ENCODE peak calls at places on chromosomes 13 and 19, in eight cellular contexts. One of them, this sample, is unnamed.

GRCh38 chr13:111241006-111241755 is 79.3 kb upstream of the TEX29 start:
- DNase-seq in NCI-H146: no peak
- DNase-seq in neuronal stem cell: no peak
- DNase-seq in activated CD4-positive, alpha-beta T cell treated with anti-CD3 and anti-CD28 coated beads for 48 hours: no peak
- DNase-seq in midbrain: peak
- DNase-seq in Jurkat, Clone E6-1: no peak
- DNase-seq in activated naive CD8-positive, alpha-beta T cell treated with anti-CD3 and anti-CD28 coated beads for 36 hours: no peak
- DNase-seq in small intestine: no peak
- DNase-seq in this sample: no peak

GRCh38 chr19:51127755-51128154 is 3.0 kb downstream of the SIGLEC9 start:
- DNase-seq in NCI-H146: no peak
- DNase-seq in neuronal stem cell: no peak
- DNase-seq in activated CD4-positive, alpha-beta T cell treated with anti-CD3 and anti-CD28 coated beads for 48 hours: no peak
- DNase-seq in midbrain: peak
- DNase-seq in Jurkat, Clone E6-1: peak
- DNase-seq in activated naive CD8-positive, alpha-beta T cell treated with anti-CD3 and anti-CD28 coated beads for 36 hours: no peak
- DNase-seq in small intestine: no peak
- DNase-seq in this sample: peak

GRCh38 chr13:67048793-67049150 is 181.4 kb downstream of the PCDH9 start:
- DNase-seq in NCI-H146: no peak
- DNase-seq in neuronal stem cell: no peak
- DNase-seq in activated CD4-positive, alpha-beta T cell treated with anti-CD3 and anti-CD28 coated beads for 48 hours: no peak
- DNase-seq in midbrain: no peak
- DNase-seq in Jurkat, Clone E6-1: no peak
- DNase-seq in activated naive CD8-positive, alpha-beta T cell treated with anti-CD3 and anti-CD28 coated beads for 36 hours: no peak
- DNase-seq in small intestine: no peak
- DNase-seq in this sample: no peak

GRCh38 chr19:1953441-1954094 is 12.6 kb downstream of the CSNK1G2 start:
- DNase-seq in NCI-H146: no peak
- DNase-seq in neuronal stem cell: no peak
- DNase-seq in activated CD4-positive, alpha-beta T cell treated with anti-CD3 and anti-CD28 coated beads for 48 hours: no peak
- DNase-seq in midbrain: no peak
- DNase-seq in Jurkat, Clone E6-1: no peak
- DNase-seq in activated naive CD8-positive, alpha-beta T cell treated with anti-CD3 and anti-CD28 coated beads for 36 hours: no peak
- DNase-seq in small intestine: no peak
- DNase-seq in this sample: no peak

GRCh38 chr13:94431987-94432386 is 47.5 kb downstream of the DCT start:
- DNase-seq in NCI-H146: no peak
- DNase-seq in neuronal stem cell: no peak
- DNase-seq in activated CD4-positive, alpha-beta T cell treated with anti-CD3 and anti-CD28 coated beads for 48 hours: peak
- DNase-seq in midbrain: no peak
- DNase-seq in Jurkat, Clone E6-1: no peak
- DNase-seq in activated naive CD8-positive, alpha-beta T cell treated with anti-CD3 and anti-CD28 coated beads for 36 hours: peak
- DNase-seq in small intestine: no peak
- DNase-seq in this sample: no peak

GRCh38 chr19:7897289-7897688 is 6.4 kb upstream of the MAP2K7 start:
- DNase-seq in NCI-H146: no peak
- DNase-seq in neuronal stem cell: no peak
- DNase-seq in activated CD4-positive, alpha-beta T cell treated with anti-CD3 and anti-CD28 coated beads for 48 hours: no peak
- DNase-seq in midbrain: no peak
- DNase-seq in Jurkat, Clone E6-1: no peak
- DNase-seq in activated naive CD8-positive, alpha-beta T cell treated with anti-CD3 and anti-CD28 coated beads for 36 hours: no peak
- DNase-seq in small intestine: no peak
- DNase-seq in this sample: no peak

GRCh38 chr13:26168835-26169234 is 53.3 kb downstream of the RNF6 start:
- DNase-seq in NCI-H146: no peak
- DNase-seq in neuronal stem cell: no peak
- DNase-seq in activated CD4-positive, alpha-beta T cell treated with anti-CD3 and anti-CD28 coated beads for 48 hours: no peak
- DNase-seq in midbrain: no peak
- DNase-seq in Jurkat, Clone E6-1: no peak
- DNase-seq in activated naive CD8-positive, alpha-beta T cell treated with anti-CD3 and anti-CD28 coated beads for 36 hours: no peak
- DNase-seq in small intestine: no peak
- DNase-seq in this sample: no peak

GRCh38 chr13:110001622-110002275 is 215.4 kb upstream of the IRS2 start:
- DNase-seq in NCI-H146: no peak
- DNase-seq in neuronal stem cell: no peak
- DNase-seq in activated CD4-positive, alpha-beta T cell treated with anti-CD3 and anti-CD28 coated beads for 48 hours: no peak
- DNase-seq in midbrain: no peak
- DNase-seq in Jurkat, Clone E6-1: no peak
- DNase-seq in activated naive CD8-positive, alpha-beta T cell treated with anti-CD3 and anti-CD28 coated beads for 36 hours: no peak
- DNase-seq in small intestine: no peak
- DNase-seq in this sample: no peak

GRCh38 chr13:74443623-74444022 is 309.4 kb upstream of the KLF12 start:
- DNase-seq in NCI-H146: no peak
- DNase-seq in neuronal stem cell: no peak
- DNase-seq in activated CD4-positive, alpha-beta T cell treated with anti-CD3 and anti-CD28 coated beads for 48 hours: no peak
- DNase-seq in midbrain: no peak
- DNase-seq in Jurkat, Clone E6-1: no peak
- DNase-seq in activated naive CD8-positive, alpha-beta T cell treated with anti-CD3 and anti-CD28 coated beads for 36 hours: no peak
- DNase-seq in small intestine: no peak
- DNase-seq in this sample: no peak

GRCh38 chr13:50161052-50161451 is 145.8 kb downstream of the KCNRG start:
- DNase-seq in NCI-H146: no peak
- DNase-seq in neuronal stem cell: no peak
- DNase-seq in activated CD4-positive, alpha-beta T cell treated with anti-CD3 and anti-CD28 coated beads for 48 hours: no peak
- DNase-seq in midbrain: no peak
- DNase-seq in Jurkat, Clone E6-1: no peak
- DNase-seq in activated naive CD8-positive, alpha-beta T cell treated with anti-CD3 and anti-CD28 coated beads for 36 hours: no peak
- DNase-seq in small intestine: no peak
- DNase-seq in this sample: no peak

GRCh38 chr13:40315416-40316064 is 350.9 kb downstream of the FOXO1 start:
- DNase-seq in NCI-H146: no peak
- DNase-seq in neuronal stem cell: no peak
- DNase-seq in activated CD4-positive, alpha-beta T cell treated with anti-CD3 and anti-CD28 coated beads for 48 hours: peak
- DNase-seq in midbrain: no peak
- DNase-seq in Jurkat, Clone E6-1: no peak
- DNase-seq in activated naive CD8-positive, alpha-beta T cell treated with anti-CD3 and anti-CD28 coated beads for 36 hours: peak
- DNase-seq in small intestine: peak
- DNase-seq in this sample: no peak

GRCh38 chr13:29849071-29849541 is 1.3 kb downstream of the UBL3 start:
- DNase-seq in NCI-H146: no peak
- DNase-seq in neuronal stem cell: no peak
- DNase-seq in activated CD4-positive, alpha-beta T cell treated with anti-CD3 and anti-CD28 coated beads for 48 hours: peak
- DNase-seq in midbrain: peak
- DNase-seq in Jurkat, Clone E6-1: no peak
- DNase-seq in activated naive CD8-positive, alpha-beta T cell treated with anti-CD3 and anti-CD28 coated beads for 36 hours: peak
- DNase-seq in small intestine: peak
- DNase-seq in this sample: peak